ENCODE peak calls at places on chromosomes 4 and X, in seven cellular contexts. X is mucosa of descending colon, S is neuronal stem cell, K is ovary, E is psoas muscle, O is stomach, T is mammary epithelial cell. V is an unnamed sample.

GRCh38 chr4:148852092-148852699 is 410.0 kb upstream of the NR3C2 start:
- DNase-seq in T (no peak), K (no peak), S (no peak), E (no peak), X (no peak), O (no peak), V (peak)

GRCh38 chr4:176967586-176967985 is 174.9 kb upstream of the VEGFC start:
- DNase-seq in S (no peak), E (no peak), T (no peak), O (no peak), X (no peak), K (no peak), V (no peak)

GRCh38 chr4:150126201-150126879 is 48.1 kb downstream of the DCLK2 start:
- DNase-seq in O (no peak), X (no peak), T (no peak), S (no peak), E (no peak), K (no peak), V (peak)

GRCh38 chr4:141416219-141416618 is 195.5 kb downstream of the ZNF330 start:
- DNase-seq in E (no peak), K (no peak), S (no peak), O (no peak), T (no peak), X (no peak), V (peak)

GRCh38 chr4:91894006-91894405 is 409.8 kb upstream of the GRID2 start:
- DNase-seq in T (no peak), K (no peak), X (no peak), O (no peak), S (no peak), E (no peak), V (no peak)

GRCh38 chrX:10582215-10582733 is 38.1 kb downstream of the MID1 start:
- DNase-seq in X (no peak), O (no peak), E (no peak), S (no peak), K (no peak), T (no peak), V (peak)

GRCh38 chrX:50941638-50942037 is 31.1 kb downstream of the BMP15 start:
- DNase-seq in X (peak), T (no peak), O (no peak), E (no peak), S (no peak), K (no peak), V (no peak)

GRCh38 chr4:173370130-173370476 is 651 bp upstream of the SAP30 start:
- DNase-seq in K (peak), X (peak), T (no peak), S (no peak), E (peak), O (no peak), V (no peak)

GRCh38 chr4:80134936-80135701 is 62.1 kb upstream of the ANTXR2 start:
- DNase-seq in K (no peak), S (no peak), T (peak), X (no peak), O (no peak), E (no peak), V (no peak)

GRCh38 chrX:49071877-49072711 is 1.7 kb downstream of the PRAF2 start:
- DNase-seq in O (peak), K (peak), T (no peak), E (peak), X (peak), S (no peak), V (peak)

GRCh38 chrX:36978886-36979285 is 29.3 kb upstream of the FAM47C start:
- DNase-seq in O (no peak), K (no peak), E (no peak), S (no peak), T (peak), X (no peak), V (peak)

GRCh38 chr4:155237567-155237966 is 29.1 kb downstream of the NPY2R start:
- DNase-seq in S (no peak), K (no peak), T (no peak), E (no peak), O (no peak), X (no peak), V (no peak)

GRCh38 chrX:116499780-116500179 is 37.0 kb upstream of the CT83 start:
- DNase-seq in K (no peak), O (no peak), E (no peak), S (no peak), X (no peak), T (peak), V (peak)

GRCh38 chrX:107849747-107850478 is 24.2 kb downstream of the MID2 start:
- DNase-seq in S (no peak), E (no peak), O (no peak), T (peak), X (no peak), K (no peak), V (no peak)

GRCh38 chr4:87916636-87917035 is 58.9 kb upstream of the SPP1 start:
- DNase-seq in E (no peak), K (no peak), O (no peak), S (no peak), X (no peak), T (no peak), V (no peak)

GRCh38 chr4:1259966-1260365 is 11.0 kb upstream of the CTBP1 start:
- DNase-seq in X (no peak), T (no peak), K (no peak), S (no peak), E (no peak), O (no peak), V (no peak)

GRCh38 chr4:26248647-26249046 is 72.2 kb upstream of the RBPJ start:
- DNase-seq in X (no peak), T (no peak), E (no peak), K (peak), O (no peak), S (no peak), V (peak)

GRCh38 chr4:12359420-12359819 is 930.7 kb upstream of the HS3ST1 start:
- DNase-seq in O (no peak), S (no peak), X (no peak), T (no peak), K (no peak), E (no peak), V (no peak)

GRCh38 chrX:15761564-15762191 is 23.6 kb downstream of the CA5B start:
- DNase-seq in E (no peak), O (no peak), K (no peak), X (no peak), T (no peak), S (peak), V (peak)

GRCh38 chr4:9894604-9895361 is 113.3 kb downstream of the DRD5 start:
- DNase-seq in S (no peak), K (no peak), E (no peak), O (no peak), X (no peak), T (no peak), V (no peak)

GRCh38 chrX:11111947-11112346 is 815 bp downstream of the HCCS start:
- DNase-seq in O (no peak), S (no peak), T (no peak), X (peak), E (no peak), K (no peak), V (no peak)

GRCh38 chr4:139416073-139416673 is 37.7 kb upstream of the RAB33B start:
- DNase-seq in T (no peak), E (no peak), O (no peak), S (no peak), X (no peak), K (no peak), V (peak)

GRCh38 chr4:109816082-109816442 is 500 bp downstream of the GAR1 start:
- DNase-seq in X (peak), O (peak), K (peak), T (peak), E (peak), S (no peak), V (no peak)

GRCh38 chr4:101019941-101020401 is 327.4 kb downstream of the PPP3CA start:
- DNase-seq in O (no peak), E (no peak), S (no peak), T (peak), K (no peak), X (no peak), V (no peak)

GRCh38 chr4:183485411-183486160 is 19.3 kb upstream of the ING2 start:
- DNase-seq in K (no peak), S (no peak), E (no peak), X (no peak), T (no peak), O (no peak), V (no peak)

GRCh38 chrX:85590638-85591037 is 211.2 kb upstream of the POF1B start:
- DNase-seq in E (no peak), S (no peak), X (no peak), O (no peak), T (peak), K (no peak), V (no peak)

GRCh38 chrX:12741416-12741815 is 49.8 kb upstream of the PRPS2 start:
- DNase-seq in O (no peak), S (no peak), K (no peak), E (no peak), X (no peak), T (peak), V (no peak)

GRCh38 chr4:4533461-4534169 is 8.2 kb downstream of the STX18 start:
- DNase-seq in X (no peak), S (no peak), T (no peak), E (no peak), K (no peak), O (no peak), V (no peak)

GRCh38 chrX:28888421-28888820 is 301.2 kb downstream of the IL1RAPL1 start:
- DNase-seq in K (no peak), O (no peak), E (no peak), S (no peak), X (no peak), T (no peak), V (peak)

GRCh38 chrX:34658316-34658715 is 1.2 kb upstream of the TMEM47 start:
- DNase-seq in X (no peak), T (no peak), S (no peak), O (no peak), K (no peak), E (no peak), V (peak)
- H3K4me3 ChIP-seq in X (no peak), T (no peak), S (no peak), O (no peak), K (no peak), E (no peak), V (no peak)

DNA sequence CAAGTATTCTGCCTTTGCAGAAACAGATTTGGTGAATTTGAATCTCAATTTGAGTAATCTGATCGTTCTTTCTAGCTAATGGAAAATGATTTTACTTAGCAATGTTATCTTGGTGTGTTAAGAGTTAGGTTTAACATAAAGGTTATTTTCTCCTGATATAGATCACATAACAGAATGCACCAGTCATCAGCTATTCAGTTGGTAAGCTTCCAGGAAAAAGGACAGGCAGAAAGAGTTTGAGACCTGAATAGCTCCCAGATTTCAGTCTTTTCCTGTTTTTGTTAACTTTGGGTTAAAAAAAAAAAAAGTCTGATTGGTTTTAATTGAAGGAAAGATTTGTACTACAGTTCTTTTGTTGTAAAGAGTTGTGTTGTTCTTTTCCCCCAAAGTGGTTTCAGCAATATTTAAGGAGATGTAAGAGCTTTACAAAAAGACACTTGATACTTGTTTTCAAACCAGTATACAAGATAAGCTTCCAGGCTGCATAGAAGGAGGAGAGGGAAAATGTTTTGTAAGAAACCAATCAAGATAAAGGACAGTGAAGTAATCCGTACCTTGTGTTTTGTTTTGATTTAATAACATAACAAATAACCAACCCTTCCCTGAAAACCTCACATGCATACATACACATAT is 15.3 kb downstream of the PLP1 start:
- DNase-seq in O (no peak), S (no peak), X (no peak), E (no peak), T (no peak), K (no peak), V (peak)
- H3K4me3 ChIP-seq in O (no peak), S (no peak), X (no peak), E (no peak), T (no peak), K (no peak), V (no peak)

GRCh38 chr4:6309755-6310154 is 40.1 kb downstream of the WFS1 start:
- DNase-seq in E (no peak), S (no peak), X (no peak), T (no peak), O (no peak), K (no peak), V (no peak)

GRCh38 chr4:6307891-6308290 is 38.2 kb downstream of the WFS1 start:
- DNase-seq in T (no peak), K (no peak), X (no peak), O (no peak), S (no peak), E (no peak), V (no peak)

GRCh38 chr4:6307230-6307629 is 37.6 kb downstream of the WFS1 start:
- DNase-seq in S (no peak), K (no peak), O (no peak), T (no peak), X (no peak), E (no peak), V (no peak)

GRCh38 chr4:6306299-6306698 is 36.6 kb downstream of the WFS1 start:
- DNase-seq in K (no peak), S (no peak), X (no peak), O (no peak), T (no peak), E (no peak), V (no peak)

GRCh38 chr4:6308890-6309643 is 39.4 kb downstream of the WFS1 start:
- DNase-seq in E (no peak), O (peak), S (peak), T (no peak), X (peak), K (peak), V (no peak)
- H3K4me3 ChIP-seq in E (peak), O (peak), S (peak), T (peak), X (no peak), K (peak), V (no peak)

GRCh38 chr4:3304831-3305609 is 12.2 kb downstream of the RGS12 start:
- DNase-seq in X (no peak), K (peak), S (no peak), O (no peak), T (no peak), E (no peak), V (peak)
- H3K4me3 ChIP-seq in X (no peak), K (no peak), S (no peak), O (no peak), T (no peak), E (no peak), V (peak)

GRCh38 chr4:14792702-14793227 is 209.5 kb upstream of the CPEB2 start:
- DNase-seq in T (peak), O (no peak), S (no peak), E (no peak), K (no peak), X (no peak), V (no peak)
- H3K4me3 ChIP-seq in T (no peak), O (no peak), S (no peak), E (no peak), K (no peak), X (no peak), V (no peak)

GRCh38 chrX:130170752-130171445 is 863 bp upstream of the RAB33A start:
- DNase-seq in O (peak), S (peak), T (no peak), E (no peak), X (peak), K (peak), V (no peak)
- H3K4me3 ChIP-seq in O (peak), S (peak), T (peak), E (peak), X (no peak), K (peak), V (peak)

DNA sequence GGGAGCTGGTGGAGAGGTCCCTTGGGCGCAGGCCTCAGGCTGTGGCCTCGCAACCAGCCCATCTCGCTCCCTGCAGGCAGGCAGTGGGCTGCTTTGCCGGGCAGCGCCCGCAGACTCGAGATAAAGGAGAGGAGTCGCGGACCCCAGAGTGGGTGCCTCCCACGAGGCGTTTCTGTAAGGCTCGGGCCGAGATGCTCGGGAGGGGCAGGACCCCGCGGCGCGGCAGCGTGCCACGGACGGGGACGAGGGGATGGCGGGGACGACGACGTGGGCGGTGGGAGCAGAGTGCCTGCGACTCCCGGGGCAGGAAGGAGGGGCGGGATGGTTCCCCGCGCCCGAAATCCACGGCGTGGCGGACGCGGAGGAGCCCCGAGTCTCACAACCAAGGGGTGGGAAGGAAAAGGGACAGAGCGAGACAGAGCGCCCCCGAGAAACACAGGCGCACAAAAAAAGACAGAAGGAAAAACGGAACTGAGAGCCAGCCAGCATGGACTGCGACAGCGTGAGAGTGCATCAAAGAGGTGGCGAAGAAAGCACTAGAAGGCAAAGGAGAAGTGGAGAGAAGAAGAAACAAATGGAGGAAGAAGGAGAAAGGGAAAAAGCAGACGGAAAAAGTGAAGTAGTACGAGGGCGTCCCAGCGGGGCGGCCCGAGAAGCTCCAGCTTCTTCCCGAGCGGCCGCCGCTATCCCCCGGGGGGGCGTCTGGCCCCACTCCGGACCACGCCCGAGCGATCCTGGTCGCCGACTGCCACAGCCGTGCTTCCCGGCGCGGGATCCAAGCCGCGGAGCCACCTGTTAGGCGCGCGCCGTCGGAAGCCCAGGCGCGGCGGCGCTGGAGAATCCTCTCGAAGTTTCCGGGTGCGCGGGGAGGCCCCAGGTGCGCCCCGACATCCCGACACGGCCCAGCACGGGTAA is 1.5 kb downstream of the BEND4 start:
- DNase-seq in O (no peak), E (no peak), X (no peak), S (peak), T (peak), K (no peak), V (no peak)
- H3K4me3 ChIP-seq in O (peak), E (peak), X (no peak), S (no peak), T (no peak), K (peak), V (no peak)

GRCh38 chr4:86453044-86453501 is 93.2 kb upstream of the MAPK10 start:
- DNase-seq in K (peak), X (no peak), T (no peak), E (no peak), S (no peak), O (no peak), V (peak)

GRCh38 chr4:86450861-86451260 is 91.0 kb upstream of the MAPK10 start:
- DNase-seq in E (no peak), X (no peak), K (no peak), S (no peak), O (no peak), T (no peak), V (no peak)

GRCh38 chr4:86450189-86450588 is 90.3 kb upstream of the MAPK10 start:
- DNase-seq in E (no peak), T (no peak), X (no peak), O (no peak), K (no peak), S (no peak), V (no peak)

GRCh38 chr4:86451560-86452322 is 91.9 kb upstream of the MAPK10 start:
- DNase-seq in K (no peak), O (no peak), T (peak), X (no peak), S (no peak), E (no peak), V (peak)

DNA sequence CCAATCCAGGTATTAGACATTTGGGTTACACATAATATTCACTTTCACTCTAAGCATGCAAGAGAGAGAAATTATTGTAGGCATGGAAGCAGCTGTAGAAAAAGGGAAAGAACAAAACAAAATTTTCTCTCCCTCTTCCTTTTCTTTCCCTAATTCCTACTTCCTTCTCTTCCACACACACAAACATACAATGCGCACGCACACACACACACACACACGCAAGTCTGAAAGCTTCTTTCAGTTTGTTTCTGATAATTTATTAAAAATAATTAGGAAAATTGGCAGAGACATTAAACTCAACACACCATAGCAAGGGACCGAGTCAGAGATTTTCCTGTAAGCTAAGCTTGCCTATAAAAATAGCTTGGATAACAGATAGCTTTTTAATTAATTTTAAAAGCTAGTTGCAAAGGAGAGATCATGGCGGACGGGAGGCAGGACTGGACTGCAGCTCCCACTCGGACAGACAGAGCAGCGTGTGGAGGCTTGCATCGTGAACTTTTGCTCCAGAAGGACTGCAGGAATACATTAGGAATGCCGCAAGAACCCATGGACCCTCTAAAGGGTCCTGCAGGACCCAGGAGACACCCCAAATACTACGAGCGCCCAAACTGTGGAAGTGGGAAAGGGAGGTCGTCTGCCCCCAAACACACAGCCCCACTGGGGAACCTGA is 92.6 kb upstream of the MAPK10 start:
- DNase-seq in T (no peak), K (peak), X (no peak), O (no peak), S (no peak), E (no peak), V (peak)
- H3K4me3 ChIP-seq in T (no peak), K (peak), X (no peak), O (peak), S (no peak), E (peak), V (peak)